ENCODE peak calls at places on chromosomes 3 and 15, in nine cellular contexts. G, Z, P, J, F, I, S, N and Y are unnamed samples.

GRCh38 chr15:92634641-92635272 is 20.8 kb downstream of the FAM174B start:
- DNase-seq in G (no peak), F (no peak), Z (no peak), N (no peak), I (no peak), P (no peak), J (no peak), S (no peak), Y (no peak)

GRCh38 chr3:67647390-67647878 is 7.0 kb downstream of the SUCLG2 start:
- DNase-seq in S (peak), F (peak), N (no peak), I (no peak), J (peak), G (no peak), P (peak), Z (peak), Y (peak)

GRCh38 chr3:81003008-81003407 is 758.4 kb downstream of the GBE1 start:
- DNase-seq in J (no peak), P (no peak), S (no peak), G (no peak), F (no peak), N (no peak), Z (no peak), I (no peak), Y (no peak)

GRCh38 chr3:21934576-21934975 is 183.6 kb upstream of the ZNF385D start:
- DNase-seq in F (no peak), P (no peak), I (no peak), S (no peak), G (no peak), J (no peak), N (no peak), Z (no peak), Y (no peak)

GRCh38 chr15:85545185-85545584 is 164.8 kb downstream of the AKAP13 start:
- DNase-seq in G (no peak), S (peak), F (peak), J (no peak), I (peak), Z (no peak), P (no peak), N (no peak), Y (no peak)

GRCh38 chr3:142886938-142887337 is 1.9 kb downstream of the PCOLCE2 start:
- DNase-seq in Z (no peak), F (peak), S (peak), P (no peak), N (no peak), J (peak), I (no peak), G (no peak), Y (peak)

GRCh38 chr3:12356175-12356574 is 67.3 kb downstream of the PPARG start:
- DNase-seq in J (no peak), I (peak), N (no peak), F (no peak), Z (no peak), P (no peak), S (no peak), G (no peak), Y (no peak)

GRCh38 chr3:125292015-125292414 is 79.5 kb upstream of the SLC12A8 start:
- DNase-seq in Z (no peak), F (no peak), N (no peak), S (no peak), P (no peak), I (no peak), G (no peak), J (peak), Y (no peak)

GRCh38 chr15:67177750-67178149 is 76.7 kb downstream of the AAGAB start:
- DNase-seq in I (peak), G (no peak), J (peak), S (peak), Z (peak), N (no peak), P (peak), F (peak), Y (peak)

GRCh38 chr3:66425032-66425431 is 75.8 kb downstream of the LRIG1 start:
- DNase-seq in G (no peak), F (no peak), I (no peak), S (no peak), Z (peak), N (peak), J (no peak), P (no peak), Y (no peak)

GRCh38 chr15:67902579-67902979 is 62.7 kb upstream of the RNU6-1 start:
- DNase-seq in G (no peak), N (no peak), J (no peak), F (no peak), Z (no peak), S (no peak), I (no peak), P (no peak), Y (no peak)

GRCh38 chr3:32947466-32948238 is 3.8 kb upstream of the CCR4 start:
- DNase-seq in I (peak), N (peak), Z (peak), G (peak), P (peak), J (peak), S (peak), F (peak), Y (peak)

GRCh38 chr15:45123397-45123796 is 6.3 kb downstream of the DUOXA1 start:
- DNase-seq in G (no peak), Z (no peak), S (no peak), N (no peak), P (no peak), J (no peak), I (no peak), F (no peak), Y (peak)

GRCh38 chr15:59565299-59565698 is 46.3 kb upstream of the GCNT3 start:
- DNase-seq in I (no peak), N (no peak), S (no peak), Z (no peak), J (no peak), G (no peak), F (no peak), P (no peak), Y (no peak)

GRCh38 chr3:160643994-160644393 is 33.0 kb upstream of the ARL14 start:
- DNase-seq in P (no peak), J (no peak), I (no peak), Z (no peak), F (no peak), S (no peak), N (no peak), G (no peak), Y (no peak)

GRCh38 chr3:137764563-137765309 is 621 bp downstream of the SOX14 start:
- DNase-seq in I (no peak), P (no peak), N (no peak), J (no peak), G (no peak), F (no peak), Z (no peak), S (no peak), Y (no peak)

GRCh38 chr3:19060404-19060803 is 87.9 kb upstream of the KCNH8 start:
- DNase-seq in F (no peak), I (no peak), P (no peak), N (no peak), S (no peak), J (no peak), Z (no peak), G (no peak), Y (no peak)

GRCh38 chr3:75380276-75380771 is 283.8 kb upstream of the FRG2C start:
- DNase-seq in J (no peak), Z (no peak), S (no peak), I (no peak), G (no peak), P (no peak), N (no peak), F (no peak), Y (no peak)

GRCh38 chr15:39587910-39588530 is 7.1 kb downstream of the THBS1 start:
- DNase-seq in N (no peak), F (peak), P (no peak), Z (no peak), G (no peak), J (peak), I (no peak), S (peak), Y (peak)

GRCh38 chr15:69626095-69627066 is 173.8 kb downstream of the RPLP1 start:
- DNase-seq in I (peak), J (no peak), N (no peak), S (no peak), F (no peak), G (peak), Z (no peak), P (no peak), Y (no peak)

GRCh38 chr15:40906947-40907802 is 12.9 kb downstream of the VPS18 start:
- DNase-seq in P (peak), N (no peak), F (no peak), Z (no peak), G (peak), I (peak), S (peak), J (peak), Y (no peak)

GRCh38 chr15:71465109-71465508 is 345.2 kb upstream of the NR2E3 start:
- DNase-seq in N (no peak), I (no peak), P (no peak), S (no peak), Z (no peak), F (no peak), G (no peak), J (no peak), Y (no peak)

GRCh38 chr3:179244874-179245273 is 6.0 kb downstream of the KCNMB3 start:
- DNase-seq in F (no peak), P (no peak), I (no peak), J (peak), Z (no peak), G (no peak), S (peak), N (no peak), Y (no peak)

GRCh38 chr15:65980824-65981456 is 111.6 kb downstream of the RAB11A start:
- DNase-seq in S (peak), P (peak), N (no peak), I (peak), G (peak), J (peak), F (peak), Z (peak), Y (peak)

GRCh38 chr3:71629289-71630252 is 46.0 kb upstream of the FOXP1 start:
- DNase-seq in P (no peak), I (peak), N (no peak), Z (no peak), J (peak), G (no peak), S (peak), F (peak), Y (peak)

GRCh38 chr3:13194285-13195209 is 121.3 kb upstream of the IQSEC1 start:
- DNase-seq in J (no peak), Z (no peak), P (peak), G (no peak), F (no peak), N (no peak), I (no peak), S (no peak), Y (no peak)

GRCh38 chr15:82890338-82891024 is 62.0 kb downstream of the HOMER2 start:
- DNase-seq in P (no peak), S (peak), I (no peak), F (peak), J (peak), Z (no peak), G (no peak), N (no peak), Y (no peak)

GRCh38 chr3:126784254-126784653 is 80.2 kb downstream of the CHCHD6 start:
- DNase-seq in S (no peak), J (no peak), P (no peak), N (no peak), G (no peak), F (no peak), Z (no peak), I (no peak), Y (no peak)

GRCh38 chr3:183161552-183162345 is 785 bp downstream of the LAMP3 start:
- DNase-seq in I (peak), P (no peak), F (no peak), Z (no peak), G (no peak), S (peak), J (no peak), N (no peak), Y (no peak)

GRCh38 chr3:28576590-28577220 is 228.1 kb upstream of the AZI2 start:
- DNase-seq in J (no peak), N (no peak), I (no peak), G (peak), P (no peak), F (no peak), Z (no peak), S (no peak), Y (no peak)

GRCh38 chr3:143067201-143067600 is 52.4 kb upstream of the CHST2 start:
- DNase-seq in P (no peak), F (no peak), G (no peak), I (no peak), N (no peak), S (no peak), Z (no peak), J (no peak), Y (no peak)

GRCh38 chr15:61749169-61749568 is 311.1 kb downstream of the VPS13C start:
- DNase-seq in F (no peak), I (no peak), S (no peak), P (no peak), J (no peak), N (no peak), Z (no peak), G (no peak), Y (peak)

GRCh38 chr15:98025237-98025636 is 64.7 kb downstream of the ARRDC4 start:
- DNase-seq in I (no peak), P (no peak), G (no peak), S (peak), Z (no peak), N (no peak), J (peak), F (peak), Y (peak)

GRCh38 chr3:129228891-129229585 is 20.4 kb upstream of the COPG1 start:
- DNase-seq in Z (no peak), I (peak), J (peak), N (no peak), S (peak), P (no peak), G (peak), F (peak), Y (peak)

GRCh38 chr15:98876461-98877369 is 130.9 kb downstream of the PGPEP1L start:
- DNase-seq in N (no peak), G (no peak), F (no peak), I (no peak), J (peak), P (no peak), Z (no peak), S (no peak), Y (no peak)

DNA sequence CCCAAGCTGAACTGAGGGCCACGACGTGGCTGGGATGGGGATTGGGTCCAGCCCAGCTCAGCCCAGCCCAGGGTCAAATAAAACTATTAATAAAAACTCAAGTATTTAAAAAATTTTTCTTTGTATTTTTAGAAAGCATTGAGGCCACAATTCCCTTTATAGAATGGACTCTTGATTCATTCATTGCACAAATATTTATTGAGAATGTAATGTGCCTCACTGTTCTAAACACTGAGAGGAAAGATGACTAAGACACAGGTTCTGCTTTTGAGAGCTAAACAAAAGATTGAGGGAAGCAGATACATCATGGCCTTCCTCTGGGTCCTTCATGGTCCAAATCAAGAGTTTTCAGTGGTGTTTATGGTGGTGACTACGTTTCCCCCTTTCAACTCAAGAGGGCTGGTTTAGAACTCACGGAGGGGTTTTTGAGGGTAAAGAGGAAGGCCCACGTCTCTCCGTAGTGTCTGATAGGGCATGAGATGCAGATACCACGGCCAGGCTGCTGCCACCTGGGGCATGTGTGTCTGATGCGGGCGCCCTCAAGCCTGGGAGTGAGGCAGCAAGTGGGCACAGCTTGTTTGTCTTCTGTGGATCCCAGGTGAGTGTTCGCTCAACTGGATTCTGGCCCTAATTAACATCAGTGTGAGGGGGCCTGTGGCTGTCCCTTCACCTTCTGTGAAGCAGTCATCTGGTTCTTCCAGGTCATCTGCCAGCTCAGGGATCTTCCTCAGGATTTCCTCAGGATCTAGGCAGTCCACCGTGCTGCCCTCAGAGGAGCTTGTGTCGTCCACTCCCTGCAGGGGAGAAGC is 73.5 kb upstream of the SCN5A start:
- DNase-seq in Z (no peak), F (peak), S (peak), P (no peak), J (peak), G (no peak), I (no peak), N (no peak), Y (no peak)
- TF ChIP-seq CTCF in Z (no peak), F (no peak), S (no peak), P (no peak), J (no peak), G (no peak), I (no peak), N (no peak), Y (no peak)

GRCh38 chr3:42839616-42840015 is 30.4 kb downstream of the ACKR2 start:
- DNase-seq in F (peak), Z (no peak), N (no peak), J (peak), I (peak), G (peak), P (no peak), S (peak), Y (peak)
- H3K4me3 ChIP-seq in F (peak), Z (no peak), N (no peak), J (peak), I (no peak), G (peak), P (no peak), S (no peak), Y (no peak)

DNA sequence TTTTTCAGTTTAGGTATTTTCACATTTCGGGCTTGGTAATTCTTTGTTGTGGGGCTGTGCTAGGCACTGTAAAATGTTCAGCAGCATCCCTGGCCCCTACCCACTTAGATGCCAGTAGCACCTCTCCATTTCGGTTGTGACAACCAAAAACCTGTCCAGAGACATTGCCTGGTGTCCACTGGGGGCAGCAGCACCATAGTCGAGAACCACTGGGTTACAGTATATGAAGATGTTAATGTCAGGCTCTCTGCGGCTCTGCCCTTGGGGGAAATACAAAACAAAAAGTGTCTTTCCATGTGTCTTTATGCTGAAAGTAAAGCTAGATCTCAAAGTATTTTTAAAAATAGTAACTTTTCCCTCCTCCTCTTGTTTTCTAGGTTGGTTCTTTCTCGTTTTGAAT is 177.2 kb downstream of the ITPR1 start:
- DNase-seq in F (peak), N (no peak), S (peak), J (no peak), Z (no peak), G (peak), I (peak), P (no peak), Y (peak)
- TF ChIP-seq CTCF in F (peak), N (peak), S (peak), J (peak), Z (no peak), G (peak), I (no peak), P (no peak), Y (peak)

GRCh38 chr3:112958749-112959560 is 15.9 kb downstream of the CD200R1 start:
- DNase-seq in S (no peak), I (no peak), J (no peak), N (no peak), G (no peak), Z (no peak), F (no peak), P (no peak), Y (no peak)
- H3K4me3 ChIP-seq in S (no peak), I (no peak), J (no peak), N (no peak), G (no peak), Z (no peak), F (no peak), P (no peak), Y (no peak)

GRCh38 chr3:57152150-57152549 is 13.0 kb downstream of the IL17RD start:
- DNase-seq in N (no peak), I (no peak), G (no peak), J (no peak), S (no peak), Z (peak), F (peak), P (no peak), Y (no peak)
- TF ChIP-seq CTCF in N (peak), I (no peak), G (no peak), J (no peak), S (peak), Z (no peak), F (no peak), P (no peak), Y (no peak)

DNA sequence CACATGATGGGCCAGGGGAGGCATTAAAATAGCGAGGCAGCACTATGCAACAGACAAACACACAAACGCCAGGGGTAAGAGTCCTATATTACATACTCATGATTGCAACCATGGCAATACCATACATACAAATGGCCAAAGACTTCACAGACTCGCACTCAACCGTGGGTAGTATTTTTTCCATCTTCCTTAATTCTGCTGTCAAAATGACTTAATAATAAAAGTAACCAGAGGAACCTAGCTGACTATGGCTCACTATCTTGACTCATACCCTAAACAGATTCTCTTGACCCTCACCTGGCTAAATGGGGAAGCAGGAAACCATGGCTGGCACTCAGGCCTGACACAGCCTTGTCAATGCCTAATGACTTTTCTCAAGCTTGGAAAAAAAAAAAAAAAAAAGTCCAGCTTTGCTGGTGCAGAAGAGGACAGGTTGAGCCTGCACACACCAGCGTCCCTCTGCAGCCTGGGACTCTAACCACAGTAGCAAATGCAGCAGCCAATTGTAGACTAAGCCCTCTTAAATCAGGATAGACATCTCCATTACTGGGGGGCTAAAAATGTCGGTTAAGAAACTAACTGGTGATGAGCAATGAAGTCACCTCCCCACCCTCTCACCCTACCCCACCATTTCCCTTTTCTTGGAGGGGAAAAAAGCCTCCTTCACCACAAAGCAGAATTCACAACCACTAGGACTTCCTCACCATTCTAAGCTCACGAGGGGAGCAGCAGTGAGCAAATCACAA is 23.1 kb downstream of the CCDC12 start:
- DNase-seq in P (peak), F (no peak), J (no peak), I (peak), S (no peak), N (no peak), Z (no peak), G (no peak), Y (no peak)
- H3K4me3 ChIP-seq in P (no peak), F (no peak), J (no peak), I (no peak), S (no peak), N (no peak), Z (no peak), G (no peak), Y (no peak)